ENCODE peak calls at places on chromosomes 13 and 19, in five cellular contexts. U, N, E, I and S are unnamed samples.

GRCh38 chr19:10895920-10896319 is 24.6 kb downstream of the CARM1 start:
- DNase-seq in U (no peak), N (no peak), E (no peak), I (no peak), S (no peak)

GRCh38 chr13:39313721-39314120 is 275.5 kb downstream of the NHLRC3 start:
- DNase-seq in U (no peak), N (no peak), E (no peak), I (no peak), S (no peak)

GRCh38 chr19:2239771-2240770 is 3.4 kb downstream of the SF3A2 start:
- DNase-seq in U (peak; percentile 51), N (no peak), E (no peak), I (no peak), S (peak; percentile 33)

GRCh38 chr19:3405261-3405653 is 38.9 kb downstream of the NFIC start:
- DNase-seq in U (no peak), N (no peak), E (no peak), I (no peak), S (no peak)

GRCh38 chr19:6465663-6466062 is 1.6 kb downstream of the CRB3 start:
- DNase-seq in U (no peak), N (no peak), E (no peak), I (no peak), S (no peak)

GRCh38 chr19:15015946-15016542 is 33.2 kb upstream of the CASP14 start:
- DNase-seq in U (no peak), N (no peak), E (no peak), I (no peak), S (peak; percentile 41)

GRCh38 chr19:34136127-34136526 is 36.2 kb upstream of the LSM14A start:
- DNase-seq in U (no peak), N (no peak), E (no peak), I (no peak), S (no peak)

GRCh38 chr13:80084086-80084676 is 256.7 kb downstream of the SPRY2 start:
- DNase-seq in U (peak; percentile 95), N (no peak), E (no peak), I (no peak), S (no peak)

GRCh38 chr13:100442095-100442832 is 146.3 kb downstream of the GGACT start:
- DNase-seq in U (no peak), N (no peak), E (no peak), I (no peak), S (no peak)

GRCh38 chr19:18543814-18544475 is 572 bp upstream of the FKBP8 start:
- DNase-seq in U (peak; percentile 55), N (no peak), E (peak; percentile 33), I (peak; percentile 41), S (peak; percentile 84)

GRCh38 chr19:1857648-1858326 is 5.6 kb downstream of the KLF16 start:
- DNase-seq in U (no peak), N (no peak), E (no peak), I (no peak), S (peak; percentile 84)

GRCh38 chr13:90882551-90882950 is 464.9 kb upstream of the MIR17HG start:
- DNase-seq in U (no peak), N (no peak), E (no peak), I (no peak), S (no peak)

GRCh38 chr19:6997679-6998445 is 23.4 kb downstream of the MBD3L2B start:
- DNase-seq in U (no peak), N (no peak), E (no peak), I (no peak), S (peak; percentile 85)

GRCh38 chr19:53818756-53819155 is 5.4 kb downstream of the NLRP12 start:
- DNase-seq in U (no peak), N (no peak), E (no peak), I (no peak), S (peak; percentile 44)

GRCh38 chr19:15216363-15216762 is 15.6 kb upstream of the NOTCH3 start:
- DNase-seq in U (no peak), N (no peak), E (no peak), I (no peak), S (no peak)

GRCh38 chr19:12752056-12752781 is 628 bp downstream of the BEST2 start:
- DNase-seq in U (no peak), N (no peak), E (no peak), I (no peak), S (no peak)

GRCh38 chr13:113635048-113635420 is 23.0 kb downstream of the ATP4B start:
- DNase-seq in U (no peak), N (no peak), E (no peak), I (no peak), S (no peak)

GRCh38 chr19:3620817-3621547 is 5.6 kb downstream of the CACTIN start:
- DNase-seq in U (no peak), N (no peak), E (no peak), I (no peak), S (no peak)

GRCh38 chr13:108408670-108409069 is 139.2 kb downstream of the TNFSF13B start:
- DNase-seq in U (no peak), N (no peak), E (no peak), I (no peak), S (no peak)

GRCh38 chr13:113668491-113668971 is 1.5 kb downstream of the GRK1 start:
- DNase-seq in U (no peak), N (no peak), E (no peak), I (peak; percentile 5), S (no peak)

GRCh38 chr13:65461590-65461989 is 1768.5 kb downstream of the PCDH9 start:
- DNase-seq in U (peak; percentile 47), N (no peak), E (no peak), I (no peak), S (peak; percentile 16)

GRCh38 chr13:73300718-73301425 is 242.1 kb downstream of the KLF5 start:
- DNase-seq in U (no peak), N (no peak), E (no peak), I (no peak), S (no peak)

GRCh38 chr13:42970824-42971669 is 21.0 kb downstream of the EPSTI1 start:
- DNase-seq in U (peak; percentile 49), N (no peak), E (no peak), I (no peak), S (peak; percentile 67)

GRCh38 chr13:93058301-93058700 is 168.3 kb upstream of the GPC6 start:
- DNase-seq in U (no peak), N (no peak), E (no peak), I (no peak), S (no peak)

GRCh38 chr13:98300956-98301641 is 124.0 kb upstream of the RNF113B start:
- DNase-seq in U (peak; percentile 75), N (no peak), E (no peak), I (no peak), S (no peak)

GRCh38 chr19:19662344-19662743 is 1.1 kb downstream of the ATP13A1 start:
- DNase-seq in U (no peak), N (no peak), E (no peak), I (no peak), S (no peak)

DNA sequence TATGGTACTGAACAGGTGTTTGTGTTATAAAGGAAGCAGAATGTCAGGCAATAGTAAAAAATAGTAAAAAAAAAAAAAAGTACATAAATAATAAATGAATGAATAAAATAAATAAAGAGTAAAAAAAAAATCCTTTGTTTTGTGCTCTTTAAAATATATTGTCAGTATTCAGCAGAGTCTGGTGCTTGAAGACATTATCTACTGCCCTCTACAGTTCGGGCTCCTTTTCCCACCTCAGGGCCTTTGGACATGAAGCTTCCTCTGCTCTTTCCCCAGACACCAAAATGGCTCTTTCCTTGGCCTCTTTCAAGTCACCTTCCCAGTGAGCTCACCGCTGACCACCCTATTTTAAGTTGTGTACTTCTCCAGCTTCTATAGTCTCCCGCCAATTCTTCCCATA is 137.5 kb downstream of the TNFRSF19 start:
- DNase-seq in U (peak; percentile 46), N (no peak), E (no peak), I (no peak), S (peak; percentile 37)
- TF ChIP-seq CTCF in U (peak; percentile 27), N (no peak), E (no peak), I (no peak), S (peak; percentile 35)

GRCh38 chr13:48977973-48978372 is 2.3 kb downstream of the FNDC3A start:
- DNase-seq in U (peak; percentile 23), N (no peak), E (no peak), I (no peak), S (no peak)

GRCh38 chr13:48975101-48975925 is at the start of gene FNDC3A:
- DNase-seq in U (peak; percentile 73), N (peak; percentile 9), E (peak; percentile 83), I (peak; percentile 49), S (peak; percentile 91)

GRCh38 chr13:48976677-48977625 is 1.2 kb downstream of the FNDC3A start:
- DNase-seq in U (peak; percentile 42), N (no peak), E (no peak), I (no peak), S (peak; percentile 21)

GRCh38 chr13:48973845-48974431 is 1.8 kb upstream of the FNDC3A start:
- DNase-seq in U (no peak), N (no peak), E (no peak), I (no peak), S (no peak)

DNA sequence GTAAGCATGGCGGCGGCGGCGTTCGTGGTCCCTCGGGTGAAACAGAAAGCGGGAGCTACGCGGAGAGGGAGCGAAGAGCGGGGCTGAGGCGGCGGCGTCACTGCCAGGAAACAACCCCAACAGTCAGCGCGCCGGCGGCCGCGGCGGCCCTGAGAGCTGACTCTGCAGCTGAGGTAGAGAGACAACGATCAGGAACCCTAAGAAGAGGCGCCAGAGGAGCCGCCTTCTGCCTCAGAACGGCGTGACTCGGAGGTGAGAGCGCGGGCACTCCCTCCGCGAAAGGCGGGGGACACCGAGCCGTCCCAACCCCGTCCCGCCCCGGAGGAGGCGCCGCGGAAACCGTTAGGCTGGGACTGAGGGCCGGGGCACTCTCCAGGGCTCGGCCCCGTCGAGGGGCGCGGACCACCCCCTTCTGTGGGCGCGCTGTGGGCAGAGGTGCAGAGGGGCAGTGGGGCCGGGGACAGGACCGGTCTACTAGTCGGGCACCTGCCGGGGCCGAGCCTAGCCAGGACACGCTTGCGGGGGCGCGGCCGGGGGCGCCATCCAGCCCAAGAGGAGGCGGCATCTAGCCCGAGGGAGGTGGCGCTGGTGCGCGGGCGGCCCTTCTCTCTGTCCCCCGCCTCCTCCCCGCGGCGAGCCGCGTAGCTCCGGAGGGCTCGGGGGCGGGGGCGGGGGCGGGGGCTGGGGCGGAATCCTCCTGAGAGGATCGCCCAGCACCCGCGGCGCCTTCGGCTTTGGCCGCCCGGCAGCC is 389 bp downstream of the FNDC3A start:
- DNase-seq in U (peak; percentile 86), N (peak; percentile 70), E (peak; percentile 85), I (peak; percentile 85), S (peak; percentile 95)
- TF ChIP-seq CTCF in U (no peak), N (no peak), E (no peak), I (no peak), S (no peak)

DNA sequence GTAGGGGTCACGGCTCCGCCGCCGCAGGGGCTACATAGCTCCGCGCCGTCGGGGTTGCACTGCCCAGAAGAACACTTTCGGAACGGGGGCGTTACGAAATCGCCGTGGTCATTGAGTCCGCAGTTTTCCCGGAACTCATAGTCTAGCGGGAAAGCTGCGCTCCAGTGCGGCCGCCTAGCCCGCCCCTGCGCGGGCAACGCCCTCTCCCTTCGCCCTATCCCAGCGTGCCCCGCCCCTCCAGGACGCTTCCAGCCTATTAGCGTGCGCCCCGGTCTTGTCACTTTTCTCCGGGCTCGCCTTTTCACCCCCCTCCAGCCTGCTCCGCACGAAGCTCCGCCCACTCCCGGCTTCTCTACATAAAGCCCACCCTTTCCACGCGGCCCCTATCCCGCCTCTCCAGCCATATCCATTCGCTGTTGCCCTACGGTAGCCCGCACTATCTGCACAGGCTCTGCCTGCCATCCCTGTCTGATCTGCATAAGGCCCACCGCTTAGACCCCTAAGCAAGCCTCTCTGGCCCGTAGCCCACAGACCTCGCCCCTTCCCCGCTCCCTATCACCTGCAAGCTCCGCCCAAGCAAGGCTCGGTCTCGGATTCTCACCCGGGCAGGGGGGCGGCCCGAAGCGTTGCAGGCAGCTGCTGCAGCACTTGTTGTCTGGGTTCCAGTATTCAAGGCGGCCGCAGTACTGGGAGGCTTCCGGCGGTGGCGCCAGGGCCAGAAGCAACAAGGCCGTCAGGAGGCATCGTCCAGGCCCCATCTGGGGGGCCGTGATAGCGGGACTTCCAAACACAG is 1.6 kb downstream of the IGFLR1 start:
- DNase-seq in U (peak; percentile 97), N (peak; percentile 87), E (peak; percentile 98), I (peak; percentile 98), S (peak; percentile 95)
- TF ChIP-seq CTCF in U (peak; percentile 21), N (no peak), E (no peak), I (no peak), S (no peak)

GRCh38 chr13:25980255-25980654 is 71.6 kb downstream of the SHISA2 start:
- DNase-seq in U (no peak), N (no peak), E (no peak), I (no peak), S (peak; percentile 52)
- TF ChIP-seq CTCF in U (peak; percentile 51), N (no peak), E (peak; percentile 11), I (no peak), S (peak; percentile 47)